ENCODE peak calls at places on chromosomes 2 and 18, in nine cellular contexts. T is tibial nerve, K is SK-N-SH, E is suprapubic skin, Q is transverse colon, J is esophagus muscularis mucosa, Y is A549, A is sigmoid colon, R is HepG2. D is an unnamed sample.

GRCh38 chr18:61502472-61502871 is 169.2 kb downstream of the CDH20 start:
- DNase-seq in T (peak), K (peak), E (no peak), Q (peak), J (no peak), Y (peak), A (no peak), R (peak), D (peak)

GRCh38 chr2:211070547-211070946 is 514.1 kb downstream of the CPS1 start:
- DNase-seq in T (no peak), K (no peak), E (no peak), Q (no peak), J (no peak), Y (no peak), A (no peak), R (no peak), D (no peak)

GRCh38 chr18:22066083-22066485 is 103.3 kb upstream of the GATA6 start:
- DNase-seq in T (no peak), K (no peak), E (no peak), Q (no peak), J (no peak), Y (no peak), A (no peak), R (peak), D (no peak)

GRCh38 chr2:11310212-11310611 is 34.2 kb downstream of the ROCK2 start:
- DNase-seq in T (no peak), K (no peak), E (no peak), Q (no peak), J (no peak), Y (no peak), A (no peak), R (peak), D (no peak)

GRCh38 chr2:90645-91312 is 44.5 kb upstream of the FAM110C start:
- DNase-seq in T (no peak), K (no peak), E (no peak), Q (no peak), J (no peak), Y (no peak), A (no peak), R (no peak), D (no peak)

GRCh38 chr18:49303376-49303775 is 157.1 kb downstream of the DYM start:
- DNase-seq in T (no peak), K (no peak), E (no peak), Q (no peak), J (no peak), Y (no peak), A (no peak), R (no peak), D (no peak)

GRCh38 chr2:8380026-8380425 is 301.8 kb upstream of the ID2 start:
- DNase-seq in T (peak), K (no peak), E (no peak), Q (no peak), J (no peak), Y (no peak), A (no peak), R (no peak), D (no peak)

GRCh38 chr2:36574560-36574959 is 23.4 kb downstream of the FEZ2 start:
- DNase-seq in T (no peak), K (no peak), E (no peak), Q (no peak), J (no peak), Y (no peak), A (no peak), R (no peak), D (no peak)

GRCh38 chr2:11417946-11418585 is 47.9 kb downstream of the E2F6 start:
- DNase-seq in T (no peak), K (no peak), E (no peak), Q (no peak), J (no peak), Y (peak), A (no peak), R (peak), D (no peak)

GRCh38 chr2:205989291-205990071 is 96.5 kb downstream of the INO80D start:
- DNase-seq in T (no peak), K (no peak), E (no peak), Q (no peak), J (peak), Y (no peak), A (no peak), R (peak), D (no peak)

GRCh38 chr2:105852066-105852465 is 107.4 kb downstream of the NCK2 start:
- DNase-seq in T (no peak), K (peak), E (no peak), Q (no peak), J (peak), Y (no peak), A (no peak), R (no peak), D (no peak)

GRCh38 chr2:46873632-46874068 is 42.0 kb downstream of the MCFD2 start:
- DNase-seq in T (peak), K (peak), E (peak), Q (peak), J (peak), Y (peak), A (peak), R (peak), D (no peak)

GRCh38 chr2:20156826-20157605 is 67.9 kb downstream of the SDC1 start:
- DNase-seq in T (no peak), K (no peak), E (no peak), Q (peak), J (no peak), Y (no peak), A (no peak), R (no peak), D (no peak)

GRCh38 chr18:48222118-48222517 is 187.1 kb downstream of the ZBTB7C start:
- DNase-seq in T (no peak), K (peak), E (no peak), Q (peak), J (peak), Y (peak), A (no peak), R (peak), D (peak)

GRCh38 chr18:29154758-29155725 is 978.1 kb upstream of the CDH2 start:
- DNase-seq in T (no peak), K (no peak), E (no peak), Q (no peak), J (no peak), Y (peak), A (no peak), R (no peak), D (no peak)
- TF ChIP-seq EP300 in T (no peak), K (peak), E (no peak), Q (no peak), J (no peak), Y (no peak), A (no peak), R (no peak), D (no peak)

DNA sequence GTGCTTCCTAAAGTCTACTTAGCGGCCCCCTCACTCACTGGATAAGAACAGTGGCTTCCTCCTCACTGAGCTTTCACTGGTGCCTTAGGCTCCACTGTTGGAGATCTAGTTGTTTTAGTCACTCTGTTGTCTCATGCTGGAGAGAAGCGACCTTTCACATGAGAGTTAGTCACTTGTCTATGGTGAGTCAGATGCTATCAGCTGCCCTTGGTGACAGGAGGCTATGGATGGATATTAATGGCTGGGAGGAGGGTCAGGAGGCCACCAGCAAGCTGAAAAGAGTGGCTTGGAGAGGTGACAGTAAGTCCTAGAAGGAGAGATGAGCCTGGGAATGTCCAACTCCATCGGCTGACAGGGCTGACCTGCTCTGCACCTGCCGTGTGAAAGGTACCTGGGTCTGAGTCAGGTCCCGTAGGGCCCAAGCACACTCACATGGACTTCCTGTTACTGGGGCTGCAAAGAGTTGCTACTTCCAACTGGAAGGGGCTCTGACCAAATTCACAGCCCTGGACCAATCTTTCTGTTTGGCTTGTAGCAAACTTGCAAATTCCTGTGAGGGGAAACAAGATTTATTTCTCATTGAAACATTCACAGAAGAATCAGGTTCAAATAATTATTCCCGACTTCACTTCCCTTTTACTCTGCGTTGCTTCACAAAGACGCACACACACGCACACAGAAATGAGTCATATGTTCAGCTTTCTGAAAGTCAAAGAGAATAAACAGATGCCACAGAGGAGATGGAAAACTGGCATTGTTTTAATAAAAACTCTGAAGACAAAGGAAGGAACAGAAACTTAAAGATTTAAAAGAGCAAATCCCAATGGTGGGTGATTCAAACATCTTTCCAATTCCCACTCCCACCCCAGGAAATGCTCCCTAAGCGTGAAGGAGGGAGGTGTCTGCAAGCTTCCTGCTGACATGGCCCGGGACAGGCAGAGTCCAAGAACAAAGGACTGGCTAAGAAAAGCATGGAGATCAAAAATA is 203.5 kb upstream of the TWIST2 start:
- DNase-seq in T (no peak), K (no peak), E (peak), Q (no peak), J (peak), Y (peak), A (no peak), R (peak), D (no peak)
- TF ChIP-seq EP300 in T (no peak), K (peak), E (peak), Q (no peak), J (peak), Y (peak), A (peak), R (no peak), D (no peak)

DNA sequence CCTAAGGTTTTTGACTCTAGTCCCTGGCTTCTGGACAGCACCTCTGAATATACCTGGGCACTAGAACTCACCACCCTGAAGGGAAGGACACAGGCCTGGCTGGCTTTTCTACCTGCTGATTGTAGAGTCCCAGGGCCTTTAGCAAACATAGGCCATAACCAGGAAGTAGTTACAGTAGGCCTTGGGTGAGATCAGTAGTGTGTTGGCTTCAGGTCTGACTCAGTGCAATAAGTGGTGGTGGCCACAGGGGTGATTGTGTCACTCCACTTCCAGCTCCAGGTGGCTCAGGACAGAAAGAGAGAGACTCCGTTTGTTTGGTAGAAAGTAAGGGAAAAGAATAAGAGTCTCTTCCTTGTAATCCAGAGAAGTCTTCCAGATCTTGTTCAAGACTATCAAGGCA is 101.7 kb upstream of the LGALSL start:
- DNase-seq in T (no peak), K (no peak), E (no peak), Q (no peak), J (no peak), Y (peak), A (no peak), R (peak), D (no peak)
- TF ChIP-seq EP300 in T (no peak), K (no peak), E (no peak), Q (no peak), J (no peak), Y (no peak), A (no peak), R (no peak), D (no peak)

GRCh38 chr2:237475704-237476107 is 11.3 kb upstream of the MLPH start:
- DNase-seq in T (no peak), K (no peak), E (peak), Q (no peak), J (no peak), Y (peak), A (no peak), R (no peak), D (no peak)
- TF ChIP-seq EP300 in T (no peak), K (no peak), E (no peak), Q (no peak), J (no peak), Y (no peak), A (no peak), R (no peak), D (no peak)